ENCODE peak calls at places on chromosomes 12 and 14, in ten cellular contexts. One of them, this sample, is unnamed.

GRCh38 chr14:95536036-95536577 is 1.3 kb downstream of the GLRX5 start:
- DNase-seq in SK-N-SH: no peak
- DNase-seq in spleen: no peak
- DNase-seq in GM12878: no peak
- DNase-seq in K562: no peak
- DNase-seq in prostate gland: no peak
- DNase-seq in stomach: no peak
- DNase-seq in transverse colon: no peak
- DNase-seq in HCT116: no peak
- DNase-seq in upper lobe of left lung: no peak
- DNase-seq in this sample: no peak

GRCh38 chr12:38823743-38824142 is 81.6 kb downstream of the CPNE8 start:
- DNase-seq in SK-N-SH: no peak
- DNase-seq in spleen: no peak
- DNase-seq in GM12878: no peak
- DNase-seq in K562: no peak
- DNase-seq in prostate gland: no peak
- DNase-seq in stomach: no peak
- DNase-seq in transverse colon: no peak
- DNase-seq in HCT116: no peak
- DNase-seq in upper lobe of left lung: no peak
- DNase-seq in this sample: no peak

GRCh38 chr14:62696261-62696968 is 348.8 kb downstream of the KCNH5 start:
- DNase-seq in SK-N-SH: no peak
- DNase-seq in spleen: no peak
- DNase-seq in GM12878: no peak
- DNase-seq in K562: no peak
- DNase-seq in prostate gland: no peak
- DNase-seq in stomach: no peak
- DNase-seq in transverse colon: no peak
- DNase-seq in HCT116: no peak
- DNase-seq in upper lobe of left lung: no peak
- DNase-seq in this sample: no peak

GRCh38 chr12:71760471-71760870 is 5.8 kb downstream of the RAB21 start:
- DNase-seq in SK-N-SH: no peak
- DNase-seq in spleen: no peak
- DNase-seq in GM12878: no peak
- DNase-seq in K562: no peak
- DNase-seq in prostate gland: no peak
- DNase-seq in stomach: no peak
- DNase-seq in transverse colon: no peak
- DNase-seq in HCT116: no peak
- DNase-seq in upper lobe of left lung: no peak
- DNase-seq in this sample: no peak

GRCh38 chr14:36553650-36554260 is 28.7 kb downstream of the NKX2-8 start:
- DNase-seq in SK-N-SH: peak; percentile 45
- DNase-seq in spleen: no peak
- DNase-seq in GM12878: no peak
- DNase-seq in K562: peak; percentile 38
- DNase-seq in prostate gland: peak; percentile 27
- DNase-seq in stomach: no peak
- DNase-seq in transverse colon: no peak
- DNase-seq in HCT116: peak; percentile 41
- DNase-seq in upper lobe of left lung: no peak
- DNase-seq in this sample: no peak

GRCh38 chr12:2823483-2823882 is 11.0 kb downstream of the ITFG2 start:
- DNase-seq in SK-N-SH: no peak
- DNase-seq in spleen: no peak
- DNase-seq in GM12878: no peak
- DNase-seq in K562: no peak
- DNase-seq in prostate gland: no peak
- DNase-seq in stomach: no peak
- DNase-seq in transverse colon: no peak
- DNase-seq in HCT116: no peak
- DNase-seq in upper lobe of left lung: no peak
- DNase-seq in this sample: no peak

GRCh38 chr12:114769634-114770033 is 85.7 kb upstream of the TBX3 start:
- DNase-seq in SK-N-SH: no peak
- DNase-seq in spleen: peak; percentile 1
- DNase-seq in GM12878: no peak
- DNase-seq in K562: no peak
- DNase-seq in prostate gland: no peak
- DNase-seq in stomach: no peak
- DNase-seq in transverse colon: no peak
- DNase-seq in HCT116: no peak
- DNase-seq in upper lobe of left lung: no peak
- DNase-seq in this sample: no peak

GRCh38 chr12:9925746-9926393 is 6.3 kb downstream of the CLEC2A start:
- DNase-seq in SK-N-SH: peak; percentile 7
- DNase-seq in spleen: no peak
- DNase-seq in GM12878: no peak
- DNase-seq in K562: no peak
- DNase-seq in prostate gland: no peak
- DNase-seq in stomach: no peak
- DNase-seq in transverse colon: no peak
- DNase-seq in HCT116: peak; percentile 24
- DNase-seq in upper lobe of left lung: no peak
- DNase-seq in this sample: no peak

GRCh38 chr12:70798016-70798768 is 122.3 kb downstream of the PTPRR start:
- DNase-seq in SK-N-SH: no peak
- DNase-seq in spleen: no peak
- DNase-seq in GM12878: no peak
- DNase-seq in K562: no peak
- DNase-seq in prostate gland: no peak
- DNase-seq in stomach: no peak
- DNase-seq in transverse colon: no peak
- DNase-seq in HCT116: no peak
- DNase-seq in upper lobe of left lung: no peak
- DNase-seq in this sample: no peak

GRCh38 chr12:7155471-7156034 is 25.4 kb downstream of the CLSTN3 start:
- DNase-seq in SK-N-SH: peak; percentile 69
- DNase-seq in spleen: peak; percentile 53
- DNase-seq in GM12878: no peak
- DNase-seq in K562: no peak
- DNase-seq in prostate gland: peak; percentile 67
- DNase-seq in stomach: no peak
- DNase-seq in transverse colon: no peak
- DNase-seq in HCT116: no peak
- DNase-seq in upper lobe of left lung: peak; percentile 75
- DNase-seq in this sample: peak; percentile 60

GRCh38 chr14:100049220-100049619 is 16.0 kb upstream of the EVL start:
- DNase-seq in SK-N-SH: no peak
- DNase-seq in spleen: no peak
- DNase-seq in GM12878: no peak
- DNase-seq in K562: no peak
- DNase-seq in prostate gland: no peak
- DNase-seq in stomach: no peak
- DNase-seq in transverse colon: no peak
- DNase-seq in HCT116: no peak
- DNase-seq in upper lobe of left lung: no peak
- DNase-seq in this sample: no peak

GRCh38 chr14:83816755-83817154 is 1713.2 kb upstream of the FLRT2 start:
- DNase-seq in SK-N-SH: no peak
- DNase-seq in spleen: no peak
- DNase-seq in GM12878: no peak
- DNase-seq in K562: no peak
- DNase-seq in prostate gland: no peak
- DNase-seq in stomach: no peak
- DNase-seq in transverse colon: no peak
- DNase-seq in HCT116: no peak
- DNase-seq in upper lobe of left lung: no peak
- DNase-seq in this sample: no peak

DNA sequence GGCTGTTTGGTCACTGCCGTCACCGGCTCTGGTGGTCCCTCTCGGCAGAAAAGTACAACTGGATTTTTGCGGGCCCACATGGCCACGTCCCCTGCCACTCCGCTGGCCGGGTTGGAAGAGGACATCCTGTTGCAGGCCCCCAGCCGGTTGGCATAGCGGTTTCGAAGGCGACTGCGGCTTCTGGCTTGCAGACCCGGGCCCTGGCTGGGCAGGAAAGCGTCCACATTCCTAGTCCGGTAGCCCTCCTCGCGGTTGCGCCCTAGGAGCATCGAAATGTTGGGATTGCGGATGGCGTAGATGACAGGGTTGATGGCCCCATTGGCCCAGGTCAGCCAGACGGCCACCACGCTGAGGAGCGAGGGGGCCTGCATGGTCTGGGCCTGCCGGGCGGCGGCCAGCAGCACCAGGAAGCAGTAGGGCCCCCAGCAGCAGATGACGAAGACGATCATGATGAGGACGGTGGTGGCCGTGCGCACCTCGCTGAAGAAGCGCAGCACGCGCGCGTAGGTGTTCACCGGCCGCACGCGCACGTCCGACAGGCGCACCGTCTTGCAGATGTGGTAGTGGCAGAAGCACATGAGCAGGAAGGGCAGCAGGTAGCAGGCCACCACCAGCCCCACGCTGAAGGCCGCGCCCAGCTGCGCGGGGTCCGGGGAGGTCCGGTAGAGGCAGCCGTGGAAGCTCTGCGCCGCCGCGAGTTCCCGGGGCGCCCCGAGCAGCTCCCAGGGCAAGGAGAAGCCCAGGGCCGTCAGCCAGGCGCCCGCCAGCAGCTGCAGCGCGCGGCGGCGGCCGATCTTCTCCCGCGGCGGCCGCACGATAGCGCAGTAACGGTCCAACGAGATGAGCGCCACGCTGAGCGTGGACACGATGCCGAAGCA is 1.2 kb downstream of the GPR135 start:
- DNase-seq in SK-N-SH: peak; percentile 80
- DNase-seq in spleen: peak; percentile 84
- DNase-seq in GM12878: no peak
- DNase-seq in K562: no peak
- DNase-seq in prostate gland: no peak
- DNase-seq in stomach: no peak
- DNase-seq in transverse colon: peak; percentile 17
- DNase-seq in HCT116: no peak
- DNase-seq in upper lobe of left lung: peak; percentile 90
- DNase-seq in this sample: peak; percentile 68
- TF ChIP-seq POLR2AphosphoS5 in SK-N-SH: no peak
- TF ChIP-seq POLR2AphosphoS5 in spleen: peak; percentile 24
- TF ChIP-seq POLR2AphosphoS5 in GM12878: no peak
- TF ChIP-seq POLR2AphosphoS5 in K562: no peak
- TF ChIP-seq POLR2AphosphoS5 in prostate gland: no peak
- TF ChIP-seq POLR2AphosphoS5 in stomach: no peak
- TF ChIP-seq POLR2AphosphoS5 in transverse colon: no peak
- TF ChIP-seq POLR2AphosphoS5 in HCT116: no peak
- TF ChIP-seq POLR2AphosphoS5 in upper lobe of left lung: no peak
- TF ChIP-seq POLR2AphosphoS5 in this sample: no peak

DNA sequence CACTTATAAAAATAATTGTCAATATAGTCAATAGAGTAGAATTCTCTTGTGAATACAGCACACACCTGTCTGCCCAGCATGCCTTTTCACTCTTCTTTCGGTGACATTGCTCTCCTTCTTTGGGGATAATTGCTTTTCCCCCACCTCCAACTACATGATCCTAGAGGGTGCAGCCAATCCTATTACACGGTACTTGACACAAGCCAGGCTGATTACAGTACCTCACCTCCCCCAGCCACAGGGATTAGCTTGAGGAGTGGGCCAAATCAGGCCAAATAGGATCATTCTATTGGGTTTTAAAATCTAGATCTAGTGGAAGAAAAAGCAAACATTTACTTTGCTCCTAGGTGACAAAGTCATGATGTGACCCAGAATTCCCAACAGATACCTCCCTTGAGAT is 16.8 kb upstream of the NFYB start:
- DNase-seq in SK-N-SH: no peak
- DNase-seq in spleen: no peak
- DNase-seq in GM12878: no peak
- DNase-seq in K562: no peak
- DNase-seq in prostate gland: no peak
- DNase-seq in stomach: no peak
- DNase-seq in transverse colon: no peak
- DNase-seq in HCT116: no peak
- DNase-seq in upper lobe of left lung: no peak
- DNase-seq in this sample: no peak
- H3K27ac ChIP-seq in SK-N-SH: no peak overlapping the region
- H3K27ac ChIP-seq in spleen: no peak overlapping the region
- H3K27ac ChIP-seq in GM12878: no peak overlapping the region
- H3K27ac ChIP-seq in K562: no peak overlapping the region
- H3K27ac ChIP-seq in prostate gland: no peak overlapping the region
- H3K27ac ChIP-seq in stomach: no peak overlapping the region
- H3K27ac ChIP-seq in transverse colon: no peak overlapping the region
- H3K27ac ChIP-seq in HCT116: no peak overlapping the region
- H3K27ac ChIP-seq in upper lobe of left lung: no peak overlapping the region
- H3K27ac ChIP-seq in this sample: no peak overlapping the region

GRCh38 chr12:66623455-66623854 is 55.4 kb downstream of the GRIP1 start:
- DNase-seq in SK-N-SH: no peak
- DNase-seq in spleen: no peak
- DNase-seq in GM12878: no peak
- DNase-seq in K562: no peak
- DNase-seq in prostate gland: no peak
- DNase-seq in stomach: no peak
- DNase-seq in transverse colon: no peak
- DNase-seq in HCT116: no peak
- DNase-seq in upper lobe of left lung: no peak
- DNase-seq in this sample: no peak
- H3K4me1 ChIP-seq in SK-N-SH: no peaks in the 10 kb centered on the region
- H3K4me1 ChIP-seq in spleen: peaks cover 2% of the 10 kb centered on the region
- H3K4me1 ChIP-seq in GM12878: peaks cover 71% of the 10 kb centered on the region
- H3K4me1 ChIP-seq in K562: no peaks in the 10 kb centered on the region
- H3K4me1 ChIP-seq in prostate gland: no peaks in the 10 kb centered on the region
- H3K4me1 ChIP-seq in stomach: peaks cover 16% of the 10 kb centered on the region
- H3K4me1 ChIP-seq in transverse colon: no peaks in the 10 kb centered on the region
- H3K4me1 ChIP-seq in HCT116: no peaks in the 10 kb centered on the region
- H3K4me1 ChIP-seq in upper lobe of left lung: no peaks in the 10 kb centered on the region
- H3K4me1 ChIP-seq in this sample: no peaks in the 10 kb centered on the region

GRCh38 chr12:99137124-99137845 is 492.2 kb downstream of the APAF1 start:
- DNase-seq in SK-N-SH: no peak
- DNase-seq in spleen: no peak
- DNase-seq in GM12878: no peak
- DNase-seq in K562: no peak
- DNase-seq in prostate gland: no peak
- DNase-seq in stomach: no peak
- DNase-seq in transverse colon: no peak
- DNase-seq in HCT116: no peak
- DNase-seq in upper lobe of left lung: no peak
- DNase-seq in this sample: no peak
- TF ChIP-seq POLR2AphosphoS5 in SK-N-SH: no peak
- TF ChIP-seq POLR2AphosphoS5 in spleen: no peak
- TF ChIP-seq POLR2AphosphoS5 in GM12878: no peak
- TF ChIP-seq POLR2AphosphoS5 in K562: no peak
- TF ChIP-seq POLR2AphosphoS5 in prostate gland: no peak
- TF ChIP-seq POLR2AphosphoS5 in stomach: no peak
- TF ChIP-seq POLR2AphosphoS5 in transverse colon: no peak
- TF ChIP-seq POLR2AphosphoS5 in HCT116: no peak
- TF ChIP-seq POLR2AphosphoS5 in upper lobe of left lung: no peak
- TF ChIP-seq POLR2AphosphoS5 in this sample: no peak